ENCODE peak calls at places on chromosome 7, in four cellular contexts. O, J, F and K are unnamed samples.

GRCh38 chr7:771241-772004 is 44.3 kb upstream of the PRKAR1B start:
- DNase-seq in O (no peak), J (no peak), F (no peak), K (no peak)

GRCh38 chr7:18693401-18693800 is 197.9 kb downstream of the HDAC9 start:
- DNase-seq in O (no peak), J (no peak), F (no peak), K (no peak)

GRCh38 chr7:24763303-24763901 is 6.1 kb upstream of the GSDME start:
- DNase-seq in O (no peak), J (no peak), F (no peak), K (no peak)

GRCh38 chr7:15291707-15292106 is 270.1 kb downstream of the AGMO start:
- DNase-seq in O (no peak), J (no peak), F (no peak), K (no peak)

GRCh38 chr7:47581821-47582747 is at the start of gene TNS3:
- DNase-seq in O (no peak), J (no peak), F (no peak), K (peak)

GRCh38 chr7:116426428-116427156 is 72.9 kb upstream of the CAV2 start:
- DNase-seq in O (no peak), J (no peak), F (no peak), K (no peak)

GRCh38 chr7:155198901-155199845 is 98.5 kb upstream of the INSIG1 start:
- DNase-seq in O (no peak), J (no peak), F (no peak), K (no peak)

GRCh38 chr7:117185124-117185523 is 137.7 kb downstream of the WNT2 start:
- DNase-seq in O (no peak), J (no peak), F (no peak), K (no peak)

GRCh38 chr7:137696376-137696775 is 150.4 kb downstream of the DGKI start:
- DNase-seq in O (no peak), J (no peak), F (no peak), K (no peak)

GRCh38 chr7:114409750-114410149 is 4.9 kb upstream of the FOXP2 start:
- DNase-seq in O (no peak), J (no peak), F (no peak), K (no peak)

GRCh38 chr7:16062269-16062668 is 359.1 kb downstream of the CRPPA start:
- DNase-seq in O (no peak), J (no peak), F (no peak), K (no peak)

GRCh38 chr7:925601-926000 is 28.9 kb downstream of the ADAP1 start:
- DNase-seq in O (no peak), J (no peak), F (no peak), K (peak)

GRCh38 chr7:34156336-34156735 is 251.0 kb downstream of the BMPER start:
- DNase-seq in O (no peak), J (no peak), F (no peak), K (no peak)

GRCh38 chr7:47320296-47320695 is 261.6 kb downstream of the TNS3 start:
- DNase-seq in O (no peak), J (no peak), F (no peak), K (peak)

GRCh38 chr7:34107306-34107705 is 202.0 kb downstream of the BMPER start:
- DNase-seq in O (no peak), J (no peak), F (no peak), K (no peak)

GRCh38 chr7:71842376-71842775 is 569.8 kb downstream of the CALN1 start:
- DNase-seq in O (no peak), J (no peak), F (no peak), K (no peak)

GRCh38 chr7:78601728-78602127 is 803.2 kb downstream of the PHTF2 start:
- DNase-seq in O (no peak), J (no peak), F (no peak), K (no peak)

GRCh38 chr7:140402178-140402835 is 1.6 kb upstream of the RAB19 start:
- DNase-seq in O (no peak), J (no peak), F (no peak), K (no peak)

GRCh38 chr7:113026941-113027340 is 59.7 kb downstream of the GPR85 start:
- DNase-seq in O (no peak), J (no peak), F (no peak), K (no peak)

GRCh38 chr7:42236266-42237161 is 495 bp downstream of the GLI3 start:
- DNase-seq in O (no peak), J (no peak), F (no peak), K (peak)

GRCh38 chr7:2844153-2845077 is at the start of gene GNA12:
- DNase-seq in O (peak), J (peak), F (peak), K (peak)

GRCh38 chr7:2841907-2842306 is 2.2 kb downstream of the GNA12 start:
- DNase-seq in O (no peak), J (no peak), F (no peak), K (no peak)

GRCh38 chr7:2843711-2844152 is 376 bp downstream of the GNA12 start:
- DNase-seq in O (peak), J (no peak), F (no peak), K (no peak)

GRCh38 chr7:2843191-2843685 is 870 bp downstream of the GNA12 start:
- DNase-seq in O (no peak), J (no peak), F (no peak), K (no peak)

DNA sequence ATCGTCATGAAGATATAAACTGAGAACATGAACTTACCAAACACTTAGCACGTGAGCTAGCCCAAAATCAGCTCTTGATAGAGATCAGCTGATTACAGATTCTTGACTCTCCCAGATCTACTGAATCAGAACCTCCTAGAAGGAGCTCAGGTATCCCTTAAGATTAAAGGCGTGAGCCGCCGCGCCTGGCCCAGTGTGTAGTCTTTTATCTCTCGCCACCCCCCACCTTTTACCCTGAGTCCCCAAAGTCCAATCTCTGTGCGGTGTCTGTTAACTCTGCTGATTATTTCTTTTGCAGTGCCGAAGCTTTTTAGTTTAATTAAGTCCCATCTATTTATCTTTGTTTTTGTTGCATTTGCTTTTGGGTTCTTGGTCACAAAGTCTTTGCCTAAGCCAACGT is 1.1 kb upstream of the GNA12 start:
- DNase-seq in O (no peak), J (no peak), F (no peak), K (no peak)
- H2AFZ ChIP-seq in O (peak), J (no peak), F (no peak), K (no peak)

DNA sequence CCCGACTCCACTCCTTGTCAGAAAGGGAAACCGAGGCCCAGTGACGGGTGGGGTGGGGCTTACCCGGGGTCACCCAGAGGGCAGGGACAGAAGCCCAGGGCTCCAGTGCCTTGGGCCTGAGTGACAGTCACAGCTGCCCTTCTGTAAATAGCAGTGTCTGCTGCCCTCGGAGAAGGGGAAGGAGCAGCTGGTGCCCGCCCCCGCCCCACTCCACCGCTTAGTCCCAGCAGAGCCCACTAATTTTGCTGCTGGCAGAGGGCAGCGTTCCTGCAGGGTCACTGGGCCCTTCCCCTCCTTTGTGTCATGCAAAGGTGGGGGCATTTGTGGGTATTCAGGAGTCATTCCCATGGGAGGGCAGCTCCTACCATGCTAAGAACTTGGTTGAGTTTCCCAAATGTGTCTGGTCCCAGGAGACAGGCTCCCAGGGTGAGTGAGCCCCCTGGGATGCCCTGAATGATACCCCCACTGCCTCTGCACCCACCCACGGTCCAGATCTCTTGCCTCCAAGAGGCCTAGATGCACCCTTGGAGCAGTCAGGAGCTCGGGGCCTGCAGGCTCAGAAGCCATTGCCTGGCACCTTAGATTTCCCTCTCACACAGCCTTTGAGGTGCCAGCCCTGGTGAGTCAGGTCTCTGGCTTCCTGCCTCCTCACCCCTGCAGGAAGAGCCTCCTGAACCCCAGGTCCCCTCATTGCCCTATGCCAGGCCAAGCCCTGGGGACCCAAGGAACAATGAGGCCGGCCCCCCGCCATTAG is 17.2 kb downstream of the SH2B2 start:
- DNase-seq in O (no peak), J (no peak), F (no peak), K (no peak)
- TF ChIP-seq HDAC6 in O (no peak), J (no peak), F (no peak), K (no peak)

GRCh38 chr7:123717689-123718088 is 31.1 kb downstream of the WASL start:
- DNase-seq in O (no peak), J (no peak), F (no peak), K (no peak)
- H2AFZ ChIP-seq in O (no peak), J (no peak), F (no peak), K (no peak)

GRCh38 chr7:77525231-77525630 is 11.9 kb upstream of the PTPN12 start:
- DNase-seq in O (no peak), J (no peak), F (no peak), K (no peak)
- TF ChIP-seq HDAC6 in O (no peak), J (no peak), F (no peak), K (no peak)